ENCODE peak calls at places on chromosomes 3 and 15, in four cellular contexts. Z, X, M and E are unnamed samples. For H3K27me3, the result is how much of the 10 kb centered on the place peaks cover.

GRCh38 chr3:99753268-99753975 is 64.2 kb upstream of the CMSS1 start:
- DNase-seq in Z (peak), X (peak), M (no peak), E (peak)

GRCh38 chr3:32709346-32709745 is 24.4 kb downstream of the CNOT10 start:
- DNase-seq in Z (no peak), X (no peak), M (no peak), E (no peak)

GRCh38 chr3:197487911-197488391 is 67.8 kb downstream of the BDH1 start:
- DNase-seq in Z (no peak), X (no peak), M (peak), E (peak)

GRCh38 chr3:141680620-141681389 is 57.3 kb upstream of the RNF7 start:
- DNase-seq in Z (no peak), X (no peak), M (no peak), E (peak)

GRCh38 chr15:48020166-48020565 is 100.6 kb upstream of the SLC24A5 start:
- DNase-seq in Z (no peak), X (no peak), M (no peak), E (no peak)

GRCh38 chr3:111392911-111393351 is 149.1 kb upstream of the CD96 start:
- DNase-seq in Z (peak), X (no peak), M (no peak), E (no peak)

GRCh38 chr3:71652786-71653419 is 69.4 kb upstream of the FOXP1 start:
- DNase-seq in Z (peak), X (peak), M (no peak), E (peak)

GRCh38 chr15:40313531-40314398 is 6.0 kb upstream of the PLCB2 start:
- DNase-seq in Z (no peak), X (no peak), M (no peak), E (peak)

GRCh38 chr3:52406791-52407510 is 38.0 kb downstream of the SEMA3G start:
- DNase-seq in Z (no peak), X (no peak), M (no peak), E (no peak)

GRCh38 chr15:52112203-52112750 is 298 bp downstream of the BCL2L10 start:
- DNase-seq in Z (peak), X (no peak), M (no peak), E (no peak)

GRCh38 chr3:175224051-175224450 is 364.9 kb downstream of the NAALADL2 start:
- DNase-seq in Z (no peak), X (no peak), M (no peak), E (no peak)

GRCh38 chr3:194867270-194867983 is 181.7 kb downstream of the FAM43A start:
- DNase-seq in Z (no peak), X (no peak), M (no peak), E (no peak)

GRCh38 chr3:42830437-42831320 is 21.4 kb downstream of the ACKR2 start:
- DNase-seq in Z (no peak), X (no peak), M (no peak), E (no peak)

GRCh38 chr3:42829083-42829627 is 19.9 kb downstream of the ACKR2 start:
- DNase-seq in Z (no peak), X (no peak), M (no peak), E (no peak)

GRCh38 chr3:42829628-42830436 is 20.6 kb downstream of the ACKR2 start:
- DNase-seq in Z (no peak), X (no peak), M (no peak), E (no peak)

GRCh38 chr3:42827654-42828053 is 18.4 kb downstream of the ACKR2 start:
- DNase-seq in Z (no peak), X (no peak), M (no peak), E (no peak)

GRCh38 chr3:42827023-42827422 is 17.8 kb downstream of the ACKR2 start:
- DNase-seq in Z (no peak), X (no peak), M (no peak), E (no peak)
- H3K4me3 ChIP-seq in Z (no peak), X (no peak), M (no peak), E (no peak)

GRCh38 chr15:101347454-101347853 is 52.4 kb upstream of the SNRPA1 start:
- DNase-seq in Z (no peak), X (no peak), M (no peak), E (no peak)
- H3K27me3 ChIP-seq in Z (under half), X (under half), M (under half), E (under half)

GRCh38 chr3:171026584-171027293 is at the start of gene SLC2A2:
- DNase-seq in Z (no peak), X (no peak), M (no peak), E (no peak)
- H3K4me3 ChIP-seq in Z (no peak), X (no peak), M (no peak), E (no peak)

GRCh38 chr3:123446210-123446609 is 2.7 kb downstream of the ADCY5 start:
- DNase-seq in Z (no peak), X (no peak), M (no peak), E (no peak)

GRCh38 chr3:123445702-123446101 is 3.2 kb downstream of the ADCY5 start:
- DNase-seq in Z (no peak), X (no peak), M (no peak), E (no peak)

GRCh38 chr3:123447749-123448502 is 964 bp downstream of the ADCY5 start:
- DNase-seq in Z (no peak), X (no peak), M (no peak), E (peak)

GRCh38 chr3:123447416-123447748 is 1.5 kb downstream of the ADCY5 start:
- DNase-seq in Z (no peak), X (no peak), M (no peak), E (no peak)

DNA sequence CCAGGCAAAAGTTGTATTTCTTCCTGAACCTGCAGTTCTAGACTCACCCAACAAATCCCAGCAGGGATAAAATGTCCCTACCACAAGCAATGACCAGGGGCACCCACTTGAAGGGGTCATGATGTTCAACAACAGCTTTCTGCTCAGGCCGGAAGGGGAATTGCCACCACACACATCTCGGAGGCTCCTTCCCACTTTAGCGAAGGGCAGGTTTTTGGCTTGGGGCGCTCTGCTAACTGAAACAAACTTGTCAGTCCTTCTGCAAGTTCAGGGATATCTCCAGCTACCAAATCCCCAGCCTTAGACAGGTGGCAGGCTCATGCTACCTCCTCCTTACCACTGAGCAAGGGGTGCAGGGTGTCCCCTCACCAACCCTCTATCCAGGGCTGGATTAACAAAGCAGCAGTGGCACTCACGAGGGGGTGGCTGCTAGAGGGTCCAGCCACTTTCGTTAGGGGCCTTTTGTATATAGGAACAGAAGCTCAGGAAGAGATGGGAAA is 2.2 kb downstream of the ADCY5 start:
- DNase-seq in Z (no peak), X (no peak), M (no peak), E (no peak)
- H3K27me3 ChIP-seq in Z (under half), X (half or more), M (under half), E (half or more)

GRCh38 chr15:89662893-89663673 is 7.8 kb upstream of the KIF7 start:
- DNase-seq in Z (no peak), X (peak), M (no peak), E (peak)
- H3K4me3 ChIP-seq in Z (no peak), X (no peak), M (peak), E (peak)

DNA sequence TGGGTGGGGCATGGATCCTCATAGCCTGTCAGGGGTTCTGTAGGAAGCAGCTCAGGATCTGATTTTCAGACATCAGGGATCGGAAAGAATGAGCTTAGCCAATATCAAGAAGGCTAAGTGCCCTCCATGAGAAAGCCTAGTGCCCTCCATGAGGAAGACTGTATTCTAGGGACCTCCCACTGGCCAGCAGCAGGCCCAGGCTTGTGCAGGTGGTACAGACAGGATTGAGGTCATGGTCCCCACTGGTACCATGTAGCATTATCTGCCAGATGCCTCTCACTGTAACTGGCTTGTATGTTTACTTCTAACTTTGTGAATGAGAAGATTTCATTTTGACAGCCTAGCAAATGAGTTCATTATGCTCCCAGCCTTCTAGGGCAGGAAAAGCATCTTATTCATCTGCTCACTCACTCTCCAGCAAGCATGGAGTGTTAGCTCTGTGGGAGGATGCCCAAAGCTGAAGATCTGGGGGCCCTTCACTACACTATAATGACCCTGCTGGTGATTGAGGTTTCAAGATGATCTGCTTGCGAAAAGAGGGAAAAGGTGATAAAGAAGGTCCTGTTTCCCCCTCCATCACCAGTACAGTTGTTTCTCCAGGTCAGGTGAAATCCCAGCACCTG is 7.5 kb downstream of the EPHB1 start:
- DNase-seq in Z (no peak), X (no peak), M (no peak), E (no peak)
- H3K27me3 ChIP-seq in Z (under half), X (under half), M (under half), E (under half)

DNA sequence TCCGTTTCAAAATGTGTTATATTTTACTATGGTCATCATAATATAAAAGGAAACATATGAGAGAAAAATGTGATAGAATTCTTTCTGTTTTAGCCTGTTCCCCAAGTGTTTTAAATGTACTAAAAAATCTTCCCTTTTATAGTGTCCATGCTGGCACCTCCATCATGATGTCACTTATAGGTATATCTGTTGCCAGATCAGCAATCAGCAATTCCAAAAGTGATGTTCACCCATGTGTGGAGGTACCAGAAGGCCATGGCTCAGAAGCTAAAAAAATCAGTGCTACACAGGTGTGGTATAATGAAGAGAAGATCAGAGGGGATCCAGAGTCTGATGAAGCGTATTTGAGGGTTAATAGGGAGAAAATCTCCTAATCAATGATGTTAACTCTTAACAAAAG is 1.1 kb upstream of the GPR15 start:
- DNase-seq in Z (no peak), X (no peak), M (no peak), E (no peak)
- H3K4me3 ChIP-seq in Z (no peak), X (no peak), M (no peak), E (no peak)

GRCh38 chr3:103847081-103848062 is 1412.6 kb downstream of the ZPLD1 start:
- DNase-seq in Z (no peak), X (no peak), M (no peak), E (no peak)

DNA sequence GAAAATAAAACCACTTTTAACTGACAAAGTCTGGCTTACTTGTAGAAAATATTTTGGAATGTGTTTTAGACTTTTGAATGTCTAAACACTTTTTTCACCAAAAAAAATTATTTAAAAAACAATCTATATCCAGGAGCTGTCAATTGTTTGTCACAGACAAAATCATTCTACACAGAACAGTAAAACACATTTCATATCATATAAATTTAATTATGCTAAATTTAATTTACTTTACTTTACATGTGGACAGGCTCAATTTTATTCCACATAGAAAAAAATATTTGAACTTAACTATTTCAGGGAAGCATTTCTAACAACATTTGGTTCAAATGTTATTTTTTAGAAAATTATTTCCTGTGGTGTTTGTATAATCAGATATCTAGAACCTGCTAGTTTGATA is 1417.0 kb downstream of the ZPLD1 start:
- DNase-seq in Z (no peak), X (no peak), M (no peak), E (no peak)
- H3K27me3 ChIP-seq in Z (under half), X (under half), M (under half), E (under half)

GRCh38 chr15:76341366-76342045 is 4.9 kb downstream of the ISL2 start:
- DNase-seq in Z (no peak), X (no peak), M (no peak), E (no peak)

GRCh38 chr15:76340802-76341365 is 4.3 kb downstream of the ISL2 start:
- DNase-seq in Z (peak), X (no peak), M (no peak), E (no peak)

GRCh38 chr15:76342382-76343201 is 6.0 kb downstream of the ISL2 start:
- DNase-seq in Z (no peak), X (no peak), M (no peak), E (no peak)

GRCh38 chr15:76343313-76343996 is 6.9 kb downstream of the ISL2 start:
- DNase-seq in Z (no peak), X (no peak), M (no peak), E (no peak)

DNA sequence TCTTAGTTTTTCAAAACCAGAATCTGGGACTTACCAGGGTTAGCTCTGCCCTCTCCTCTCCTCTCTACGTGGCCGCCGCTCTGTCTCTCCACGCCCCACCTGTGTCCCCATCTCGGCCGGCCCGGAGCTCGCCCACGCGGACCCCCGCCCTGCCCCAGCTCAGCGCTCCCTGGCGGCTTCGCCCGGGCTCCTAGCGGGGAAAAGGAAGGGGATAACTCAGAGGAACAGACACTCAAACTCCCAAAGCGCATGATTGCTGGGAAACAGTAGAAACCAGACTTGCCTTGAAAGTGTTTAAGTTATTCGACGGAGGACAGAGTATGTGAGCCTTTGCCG is 5.4 kb downstream of the ISL2 start:
- DNase-seq in Z (no peak), X (no peak), M (no peak), E (no peak)
- H3K4me3 ChIP-seq in Z (no peak), X (no peak), M (peak), E (no peak)